ENCODE peak calls at places on chromosome 21, in seven cellular contexts. A, R, J, G, O, H and F are unnamed samples.

GRCh38 chr21:29211205-29211604 is 80.8 kb downstream of the MAP3K7CL start:
- DNase-seq in R (no peak), A (no peak), G (no peak), O (no peak), J (no peak), H (no peak), F (no peak)

GRCh38 chr21:27954806-27955205 is 987.9 kb upstream of the ADAMTS5 start:
- DNase-seq in A (no peak), J (no peak), O (no peak), H (no peak), G (peak), R (no peak), F (no peak)

GRCh38 chr21:38268859-38269566 is 12.2 kb downstream of the KCNJ15 start:
- DNase-seq in R (no peak), O (no peak), A (no peak), H (no peak), G (no peak), J (no peak), F (peak)

GRCh38 chr21:19807231-19807630 is 1191.0 kb upstream of the NCAM2 start:
- DNase-seq in A (no peak), R (no peak), H (no peak), G (no peak), J (no peak), O (no peak), F (no peak)

GRCh38 chr21:41706678-41707077 is 60.2 kb downstream of the RIPK4 start:
- DNase-seq in O (no peak), H (no peak), A (no peak), J (no peak), G (no peak), R (no peak), F (no peak)

GRCh38 chr21:35475768-35476167 is 426.7 kb upstream of the RUNX1 start:
- DNase-seq in J (no peak), R (no peak), A (no peak), G (peak), O (no peak), H (no peak), F (no peak)

GRCh38 chr21:23245231-23245630 is 2247.0 kb downstream of the NCAM2 start:
- DNase-seq in R (no peak), O (no peak), A (no peak), H (no peak), G (no peak), J (no peak), F (no peak)

GRCh38 chr21:34365794-34366193 is 2.0 kb downstream of the KCNE2 start:
- DNase-seq in O (no peak), A (no peak), R (no peak), J (no peak), G (no peak), H (no peak), F (no peak)

GRCh38 chr21:36539434-36540150 is 59.7 kb upstream of the CLDN14 start:
- DNase-seq in R (no peak), O (no peak), J (no peak), G (no peak), A (no peak), H (no peak), F (no peak)

GRCh38 chr21:34878501-34878900 is 170.6 kb downstream of the RUNX1 start:
- DNase-seq in G (no peak), J (no peak), R (no peak), H (no peak), O (peak), A (no peak), F (no peak)

GRCh38 chr21:45507523-45507875 is 34.7 kb downstream of the SLC19A1 start:
- DNase-seq in H (no peak), G (no peak), R (no peak), O (no peak), A (no peak), J (no peak), F (no peak)

GRCh38 chr21:8989261-8989882 is 1532.0 kb upstream of the TPTE start:
- DNase-seq in A (no peak), H (no peak), R (no peak), G (no peak), J (no peak), O (peak), F (no peak)

GRCh38 chr21:20701235-20701634 is 297.0 kb upstream of the NCAM2 start:
- DNase-seq in A (no peak), J (no peak), H (no peak), R (no peak), O (no peak), G (no peak), F (no peak)

GRCh38 chr21:42782723-42783247 is 96.6 kb downstream of the WDR4 start:
- DNase-seq in O (no peak), H (peak), G (no peak), R (no peak), J (peak), A (no peak), F (no peak)

GRCh38 chr21:31922881-31923280 is 50.1 kb downstream of the HUNK start:
- DNase-seq in G (no peak), O (no peak), J (no peak), H (no peak), R (no peak), A (no peak), F (no peak)

GRCh38 chr21:28309596-28309995 is 683.1 kb downstream of the LTN1 start:
- DNase-seq in O (no peak), J (no peak), H (no peak), A (no peak), R (no peak), G (no peak), F (no peak)

DNA sequence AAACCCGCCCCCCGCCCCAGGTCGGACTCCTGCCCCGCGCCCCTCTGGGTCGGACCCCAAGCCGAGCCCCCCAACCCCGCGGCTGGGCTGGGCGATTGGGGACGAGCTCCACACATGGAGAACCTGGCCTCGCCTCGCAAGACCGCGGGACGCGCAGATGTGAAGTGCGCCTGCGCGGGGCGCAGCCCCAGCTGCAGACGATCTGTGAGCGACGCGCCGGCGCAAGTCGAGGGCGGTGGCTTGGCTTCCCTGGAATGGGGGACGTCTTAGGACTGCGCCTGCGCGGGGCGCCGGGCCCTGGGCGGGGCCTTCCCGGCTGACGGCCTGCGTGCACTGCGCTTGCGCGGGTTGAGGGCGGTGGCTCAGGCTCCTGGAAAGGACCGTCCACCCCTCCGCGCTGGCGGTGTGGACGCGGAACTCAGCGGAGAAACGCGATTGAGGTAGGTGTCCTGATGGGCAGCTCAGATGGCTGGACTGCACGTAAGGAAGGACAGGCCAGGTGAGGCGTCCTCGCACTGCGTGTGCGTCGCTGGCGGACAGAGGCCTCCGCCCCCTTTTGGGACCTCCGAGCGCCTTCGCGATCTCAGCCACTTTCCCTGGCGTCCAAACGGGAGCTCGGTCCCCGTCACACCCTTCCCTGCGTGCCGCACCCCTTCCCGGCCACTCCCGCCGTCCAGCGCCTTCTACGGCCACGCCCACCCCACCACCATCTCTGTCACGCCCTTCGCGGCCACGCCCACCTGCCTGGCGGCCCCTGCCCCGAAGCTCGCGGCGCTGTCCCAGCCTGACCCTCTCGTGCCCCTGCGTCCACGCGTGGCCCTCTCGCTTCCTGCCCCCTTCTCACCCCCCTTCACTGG is at the start of gene PRMT2:
- DNase-seq in G (peak), J (peak), A (peak), R (peak), H (peak), O (peak), F (peak)
- TF ChIP-seq CTCF in G (no peak), J (no peak), A (peak), R (no peak), H (no peak), O (no peak), F (no peak)

GRCh38 chr21:44024895-44025353 is 12.8 kb downstream of the TRAPPC10 start:
- DNase-seq in A (no peak), R (no peak), O (no peak), H (no peak), G (peak), J (no peak), F (no peak)
- TF ChIP-seq CTCF in A (no peak), R (no peak), O (no peak), H (no peak), G (no peak), J (no peak), F (no peak)

GRCh38 chr21:39581414-39581813 is 31.3 kb upstream of the B3GALT5 start:
- DNase-seq in G (no peak), J (no peak), A (no peak), R (no peak), O (no peak), H (no peak), F (no peak)
- TF ChIP-seq CTCF in G (no peak), J (no peak), A (no peak), R (no peak), O (no peak), H (no peak), F (no peak)

GRCh38 chr21:17146426-17146825 is 366.4 kb upstream of the CXADR start:
- DNase-seq in O (no peak), R (no peak), A (no peak), G (no peak), J (no peak), H (no peak), F (no peak)
- TF ChIP-seq CTCF in O (no peak), R (no peak), A (no peak), G (no peak), J (no peak), H (no peak), F (no peak)

GRCh38 chr21:25871566-25871965 is 136.8 kb downstream of the GABPA start:
- DNase-seq in A (no peak), G (no peak), H (no peak), R (no peak), O (peak), J (no peak), F (no peak)
- TF ChIP-seq CTCF in A (no peak), G (peak), H (no peak), R (no peak), O (peak), J (peak), F (no peak)

GRCh38 chr21:33308586-33309490 is 15.9 kb upstream of the IFNAR1 start:
- DNase-seq in O (no peak), J (peak), G (no peak), R (no peak), H (no peak), A (peak), F (peak)
- TF ChIP-seq CTCF in O (no peak), J (no peak), G (no peak), R (no peak), H (no peak), A (no peak), F (no peak)